ENCODE peak calls at places on chromosome 13, in seven cellular contexts. T is NCI-H345, Q is heart right ventricle, E is anterior cingulate cortex, A is HT-29, M is GM23248, N is GM04504. K is an unnamed sample.

GRCh38 chr13:98083507-98083906 is 59.4 kb upstream of the FARP1 start:
- DNase-seq in T (no peak), Q (no peak), E (no peak), A (no peak), M (peak), N (peak), K (peak)

GRCh38 chr13:32021785-32022184 is 9.8 kb upstream of the FRY start:
- DNase-seq in T (no peak), Q (no peak), E (no peak), A (no peak), M (no peak), N (no peak), K (no peak)

GRCh38 chr13:102870677-102871415 is 25.0 kb downstream of the ERCC5 start:
- DNase-seq in T (peak), Q (peak), E (peak), A (peak), M (peak), N (peak), K (peak)

GRCh38 chr13:40666905-40667621 is 622 bp upstream of the FOXO1 start:
- DNase-seq in T (peak), Q (peak), E (peak), A (no peak), M (peak), N (no peak), K (no peak)

GRCh38 chr13:66886248-66886647 is 343.9 kb downstream of the PCDH9 start:
- DNase-seq in T (peak), Q (no peak), E (peak), A (no peak), M (no peak), N (no peak), K (no peak)

GRCh38 chr13:59861676-59862075 is 302.1 kb downstream of the DIAPH3 start:
- DNase-seq in T (peak), Q (no peak), E (no peak), A (no peak), M (no peak), N (no peak), K (no peak)

GRCh38 chr13:26508885-26509284 is 48.6 kb upstream of the WASF3 start:
- DNase-seq in T (no peak), Q (peak), E (no peak), A (no peak), M (peak), N (peak), K (peak)

GRCh38 chr13:82647540-82647939 is 1234.7 kb downstream of the SLITRK1 start:
- DNase-seq in T (no peak), Q (no peak), E (no peak), A (no peak), M (no peak), N (no peak), K (no peak)

GRCh38 chr13:61410669-61411297 is 4.9 kb downstream of the PCDH20 start:
- DNase-seq in T (peak), Q (no peak), E (no peak), A (peak), M (peak), N (no peak), K (no peak)

K was measured in foreskin fibroblast.